ENCODE peak calls at places on chromosomes 6 and 20, in five cellular contexts. F, B, J, S and T are unnamed samples.

GRCh38 chr6:110822248-110822647 is 7.0 kb upstream of the CDK19 start:
- DNase-seq in F (no peak), J (no peak), S (no peak), B (no peak), T (no peak)

GRCh38 chr20:20734475-20734948 is 22.1 kb upstream of the RALGAPA2 start:
- DNase-seq in F (no peak), J (peak; percentile 26), S (no peak), B (peak; percentile 15), T (no peak)

GRCh38 chr6:136307351-136307750 is 17.7 kb upstream of the BCLAF1 start:
- DNase-seq in S (no peak), J (no peak), B (no peak), F (no peak), T (no peak)

GRCh38 chr6:134950482-134950881 is 581 bp upstream of the ALDH8A1 start:
- DNase-seq in F (no peak), S (no peak), J (no peak), B (no peak), T (no peak)

GRCh38 chr6:69584536-69584912 is 212.3 kb downstream of the LMBRD1 start:
- DNase-seq in S (no peak), J (no peak), F (no peak), B (no peak), T (no peak)

GRCh38 chr6:153092082-153093013 is 38.7 kb downstream of the RGS17 start:
- DNase-seq in J (peak; percentile 5), B (no peak), F (peak; percentile 95), S (no peak), T (no peak)

GRCh38 chr6:42294759-42295158 is 77.1 kb upstream of the MRPS10 start:
- DNase-seq in B (no peak), S (no peak), F (peak; percentile 96), J (no peak), T (no peak)

GRCh38 chr20:40802886-40803285 is 113.8 kb upstream of the MAFB start:
- DNase-seq in S (no peak), B (no peak), J (no peak), F (no peak), T (no peak)

GRCh38 chr6:113522376-113522775 is 334.8 kb upstream of the MARCKS start:
- DNase-seq in F (no peak), S (no peak), J (no peak), B (no peak), T (no peak)

GRCh38 chr20:24465168-24465567 is 4.3 kb upstream of the SYNDIG1 start:
- DNase-seq in B (no peak), S (no peak), F (no peak), J (no peak), T (no peak)

GRCh38 chr20:48425776-48426175 is 402.0 kb downstream of the PREX1 start:
- DNase-seq in J (no peak), F (no peak), B (no peak), S (no peak), T (no peak)